ENCODE peak calls at places on chromosomes 7 and 10, in seven cellular contexts. One of them, this sample, is unnamed. For H3K9me3, the result is how much of the 10 kb centered on the place peaks cover.

GRCh38 chr10:77629775-77630565 is 7.6 kb downstream of the KCNMA1 start:
- DNase-seq in HepG2: no peak
- DNase-seq in spleen: no peak
- DNase-seq in SK-N-SH: no peak
- DNase-seq in endothelial cell of umbilical vein: no peak
- DNase-seq in suprapubic skin: no peak
- DNase-seq in CD8-positive, alpha-beta T cell: no peak
- DNase-seq in this sample: peak

GRCh38 chr10:131354380-131354779 is 42.9 kb upstream of the TCERG1L start:
- DNase-seq in HepG2: peak
- DNase-seq in spleen: no peak
- DNase-seq in SK-N-SH: no peak
- DNase-seq in endothelial cell of umbilical vein: no peak
- DNase-seq in suprapubic skin: no peak
- DNase-seq in CD8-positive, alpha-beta T cell: no peak
- DNase-seq in this sample: peak

GRCh38 chr7:85776691-85777363 is 590.0 kb upstream of the SEMA3D start:
- DNase-seq in HepG2: no peak
- DNase-seq in spleen: no peak
- DNase-seq in SK-N-SH: no peak
- DNase-seq in endothelial cell of umbilical vein: no peak
- DNase-seq in suprapubic skin: no peak
- DNase-seq in CD8-positive, alpha-beta T cell: no peak
- DNase-seq in this sample: peak

GRCh38 chr10:34713875-34714274 is 101.2 kb downstream of the PARD3 start:
- DNase-seq in HepG2: peak
- DNase-seq in spleen: no peak
- DNase-seq in SK-N-SH: no peak
- DNase-seq in endothelial cell of umbilical vein: no peak
- DNase-seq in suprapubic skin: no peak
- DNase-seq in CD8-positive, alpha-beta T cell: no peak
- DNase-seq in this sample: peak

GRCh38 chr7:131027287-131027773 is 293.3 kb upstream of the KLF14 start:
- DNase-seq in HepG2: no peak
- DNase-seq in spleen: no peak
- DNase-seq in SK-N-SH: peak
- DNase-seq in endothelial cell of umbilical vein: no peak
- DNase-seq in suprapubic skin: no peak
- DNase-seq in CD8-positive, alpha-beta T cell: no peak
- DNase-seq in this sample: peak

GRCh38 chr7:16759840-16760239 is 6.3 kb downstream of the TSPAN13 start:
- DNase-seq in HepG2: no peak
- DNase-seq in spleen: no peak
- DNase-seq in SK-N-SH: no peak
- DNase-seq in endothelial cell of umbilical vein: no peak
- DNase-seq in suprapubic skin: no peak
- DNase-seq in CD8-positive, alpha-beta T cell: no peak
- DNase-seq in this sample: no peak

GRCh38 chr7:40827217-40828085 is 692.6 kb downstream of the SUGCT start:
- DNase-seq in HepG2: no peak
- DNase-seq in spleen: no peak
- DNase-seq in SK-N-SH: no peak
- DNase-seq in endothelial cell of umbilical vein: no peak
- DNase-seq in suprapubic skin: no peak
- DNase-seq in CD8-positive, alpha-beta T cell: no peak
- DNase-seq in this sample: peak

GRCh38 chr7:107180378-107180777 is 11.6 kb downstream of the HBP1 start:
- DNase-seq in HepG2: peak
- DNase-seq in spleen: no peak
- DNase-seq in SK-N-SH: no peak
- DNase-seq in endothelial cell of umbilical vein: peak
- DNase-seq in suprapubic skin: no peak
- DNase-seq in CD8-positive, alpha-beta T cell: peak
- DNase-seq in this sample: peak

GRCh38 chr7:117129538-117129955 is 176.2 kb downstream of the ST7 start:
- DNase-seq in HepG2: no peak
- DNase-seq in spleen: no peak
- DNase-seq in SK-N-SH: no peak
- DNase-seq in endothelial cell of umbilical vein: no peak
- DNase-seq in suprapubic skin: no peak
- DNase-seq in CD8-positive, alpha-beta T cell: no peak
- DNase-seq in this sample: peak

GRCh38 chr7:27994639-27995038 is 186.0 kb downstream of the JAZF1 start:
- DNase-seq in HepG2: no peak
- DNase-seq in spleen: no peak
- DNase-seq in SK-N-SH: peak
- DNase-seq in endothelial cell of umbilical vein: peak
- DNase-seq in suprapubic skin: no peak
- DNase-seq in CD8-positive, alpha-beta T cell: no peak
- DNase-seq in this sample: peak

GRCh38 chr7:156423876-156424275 is 216.7 kb upstream of the RNF32 start:
- DNase-seq in HepG2: no peak
- DNase-seq in spleen: no peak
- DNase-seq in SK-N-SH: no peak
- DNase-seq in endothelial cell of umbilical vein: no peak
- DNase-seq in suprapubic skin: no peak
- DNase-seq in CD8-positive, alpha-beta T cell: no peak
- DNase-seq in this sample: no peak

GRCh38 chr7:66657798-66658197 is 29.1 kb downstream of the KCTD7 start:
- DNase-seq in HepG2: no peak
- DNase-seq in spleen: no peak
- DNase-seq in SK-N-SH: no peak
- DNase-seq in endothelial cell of umbilical vein: no peak
- DNase-seq in suprapubic skin: no peak
- DNase-seq in CD8-positive, alpha-beta T cell: no peak
- DNase-seq in this sample: no peak

GRCh38 chr10:27240891-27241639 is 468 bp upstream of the ACBD5 start:
- DNase-seq in HepG2: no peak
- DNase-seq in spleen: peak
- DNase-seq in SK-N-SH: peak
- DNase-seq in endothelial cell of umbilical vein: peak
- DNase-seq in suprapubic skin: no peak
- DNase-seq in CD8-positive, alpha-beta T cell: peak
- DNase-seq in this sample: peak

GRCh38 chr7:101302641-101303101 is 18.9 kb downstream of the IFT22 start:
- DNase-seq in HepG2: no peak
- DNase-seq in spleen: no peak
- DNase-seq in SK-N-SH: peak
- DNase-seq in endothelial cell of umbilical vein: no peak
- DNase-seq in suprapubic skin: no peak
- DNase-seq in CD8-positive, alpha-beta T cell: no peak
- DNase-seq in this sample: no peak

GRCh38 chr7:42170724-42171123 is 66.3 kb downstream of the GLI3 start:
- DNase-seq in HepG2: no peak
- DNase-seq in spleen: no peak
- DNase-seq in SK-N-SH: no peak
- DNase-seq in endothelial cell of umbilical vein: no peak
- DNase-seq in suprapubic skin: no peak
- DNase-seq in CD8-positive, alpha-beta T cell: no peak
- DNase-seq in this sample: peak

GRCh38 chr10:93762979-93763391 is 5.2 kb downstream of the LGI1 start:
- DNase-seq in HepG2: no peak
- DNase-seq in spleen: no peak
- DNase-seq in SK-N-SH: no peak
- DNase-seq in endothelial cell of umbilical vein: no peak
- DNase-seq in suprapubic skin: no peak
- DNase-seq in CD8-positive, alpha-beta T cell: no peak
- DNase-seq in this sample: no peak

GRCh38 chr7:13057462-13058200 is 370.2 kb downstream of the ARL4A start:
- DNase-seq in HepG2: no peak
- DNase-seq in spleen: no peak
- DNase-seq in SK-N-SH: no peak
- DNase-seq in endothelial cell of umbilical vein: peak
- DNase-seq in suprapubic skin: no peak
- DNase-seq in CD8-positive, alpha-beta T cell: no peak
- DNase-seq in this sample: no peak

GRCh38 chr10:57694956-57695605 is 572.6 kb downstream of the IPMK start:
- DNase-seq in HepG2: no peak
- DNase-seq in spleen: no peak
- DNase-seq in SK-N-SH: no peak
- DNase-seq in endothelial cell of umbilical vein: no peak
- DNase-seq in suprapubic skin: no peak
- DNase-seq in CD8-positive, alpha-beta T cell: no peak
- DNase-seq in this sample: peak

DNA sequence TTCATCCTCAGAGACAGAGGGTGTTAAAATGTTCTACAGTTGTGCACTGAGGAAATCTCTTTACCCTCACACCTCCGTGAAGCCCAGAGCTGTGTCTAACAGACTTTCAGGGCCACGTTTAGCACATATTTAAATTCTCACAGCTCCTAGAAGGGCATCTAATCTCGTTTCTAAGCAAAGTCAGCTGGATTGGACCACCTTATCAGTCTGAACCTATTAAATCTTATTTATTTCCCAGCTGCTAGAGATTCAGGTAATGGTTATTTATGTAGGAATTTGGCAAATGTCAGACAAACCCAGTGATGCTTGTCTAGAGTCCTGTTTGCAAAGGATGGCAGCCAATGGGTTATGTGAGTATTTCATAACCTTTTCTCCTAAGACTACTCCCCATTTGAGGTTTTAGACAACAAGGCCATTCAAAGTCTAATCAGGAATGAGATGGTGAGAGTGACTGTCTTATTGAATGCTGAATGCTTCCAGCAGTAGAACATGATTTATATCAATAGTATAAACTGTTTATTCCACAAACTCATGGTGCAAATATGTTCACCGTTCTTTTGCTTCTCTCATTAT is 54.8 kb upstream of the EXOC4 start:
- DNase-seq in HepG2: no peak
- DNase-seq in spleen: no peak
- DNase-seq in SK-N-SH: no peak
- DNase-seq in endothelial cell of umbilical vein: no peak
- DNase-seq in suprapubic skin: no peak
- DNase-seq in CD8-positive, alpha-beta T cell: no peak
- DNase-seq in this sample: no peak
- H3K27ac ChIP-seq in HepG2: no peak
- H3K27ac ChIP-seq in spleen: no peak
- H3K27ac ChIP-seq in SK-N-SH: no peak
- H3K27ac ChIP-seq in endothelial cell of umbilical vein: no peak
- H3K27ac ChIP-seq in suprapubic skin: no peak
- H3K27ac ChIP-seq in CD8-positive, alpha-beta T cell: no peak
- H3K27ac ChIP-seq in this sample: no peak

DNA sequence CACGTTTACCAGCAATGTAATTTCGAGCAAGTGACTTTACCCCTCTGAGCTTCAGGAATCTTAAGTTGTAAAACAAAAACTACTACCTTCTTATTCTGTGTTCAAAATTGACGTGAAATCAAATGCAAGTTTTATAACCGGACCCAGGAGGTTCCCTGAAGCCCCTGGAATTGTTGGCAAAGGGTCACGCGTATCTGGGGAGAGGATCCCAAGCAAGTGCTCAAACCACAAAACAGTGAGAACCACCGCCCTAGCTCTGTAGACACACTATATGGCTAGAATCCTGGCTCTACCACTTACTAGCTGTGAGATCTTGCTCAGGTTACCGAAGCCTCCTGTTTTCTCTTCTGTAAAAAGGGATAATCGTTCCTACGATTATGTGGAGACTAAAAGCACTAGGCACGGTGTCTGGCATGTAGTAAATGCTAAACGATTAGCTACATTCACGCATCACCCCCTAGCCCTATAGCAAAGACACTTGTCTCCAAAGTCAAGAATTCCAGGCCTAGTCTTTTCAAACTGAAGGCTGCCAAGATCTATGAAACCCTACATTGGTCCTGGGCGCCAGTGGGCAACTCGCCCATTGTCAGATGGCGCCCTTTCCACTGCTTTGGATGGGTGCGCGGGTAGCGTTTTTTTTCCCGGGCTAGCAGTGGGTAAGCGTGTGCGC is 11.8 kb upstream of the NKX2-3 start:
- DNase-seq in HepG2: no peak
- DNase-seq in spleen: no peak
- DNase-seq in SK-N-SH: no peak
- DNase-seq in endothelial cell of umbilical vein: no peak
- DNase-seq in suprapubic skin: no peak
- DNase-seq in CD8-positive, alpha-beta T cell: no peak
- DNase-seq in this sample: no peak
- H3K4me3 ChIP-seq in HepG2: peak
- H3K4me3 ChIP-seq in spleen: peak
- H3K4me3 ChIP-seq in SK-N-SH: no peak
- H3K4me3 ChIP-seq in endothelial cell of umbilical vein: no peak
- H3K4me3 ChIP-seq in suprapubic skin: no peak
- H3K4me3 ChIP-seq in CD8-positive, alpha-beta T cell: no peak
- H3K4me3 ChIP-seq in this sample: no peak

GRCh38 chr7:159030490-159031134 is 114.1 kb downstream of the VIPR2 start:
- DNase-seq in HepG2: peak
- DNase-seq in spleen: no peak
- DNase-seq in SK-N-SH: peak
- DNase-seq in endothelial cell of umbilical vein: peak
- DNase-seq in suprapubic skin: peak
- DNase-seq in CD8-positive, alpha-beta T cell: peak
- DNase-seq in this sample: peak
- H3K9me3 ChIP-seq in HepG2: under half
- H3K9me3 ChIP-seq in spleen: under half
- H3K9me3 ChIP-seq in SK-N-SH: under half
- H3K9me3 ChIP-seq in endothelial cell of umbilical vein: under half
- H3K9me3 ChIP-seq in suprapubic skin: under half
- H3K9me3 ChIP-seq in CD8-positive, alpha-beta T cell: under half
- H3K9me3 ChIP-seq in this sample: under half

DNA sequence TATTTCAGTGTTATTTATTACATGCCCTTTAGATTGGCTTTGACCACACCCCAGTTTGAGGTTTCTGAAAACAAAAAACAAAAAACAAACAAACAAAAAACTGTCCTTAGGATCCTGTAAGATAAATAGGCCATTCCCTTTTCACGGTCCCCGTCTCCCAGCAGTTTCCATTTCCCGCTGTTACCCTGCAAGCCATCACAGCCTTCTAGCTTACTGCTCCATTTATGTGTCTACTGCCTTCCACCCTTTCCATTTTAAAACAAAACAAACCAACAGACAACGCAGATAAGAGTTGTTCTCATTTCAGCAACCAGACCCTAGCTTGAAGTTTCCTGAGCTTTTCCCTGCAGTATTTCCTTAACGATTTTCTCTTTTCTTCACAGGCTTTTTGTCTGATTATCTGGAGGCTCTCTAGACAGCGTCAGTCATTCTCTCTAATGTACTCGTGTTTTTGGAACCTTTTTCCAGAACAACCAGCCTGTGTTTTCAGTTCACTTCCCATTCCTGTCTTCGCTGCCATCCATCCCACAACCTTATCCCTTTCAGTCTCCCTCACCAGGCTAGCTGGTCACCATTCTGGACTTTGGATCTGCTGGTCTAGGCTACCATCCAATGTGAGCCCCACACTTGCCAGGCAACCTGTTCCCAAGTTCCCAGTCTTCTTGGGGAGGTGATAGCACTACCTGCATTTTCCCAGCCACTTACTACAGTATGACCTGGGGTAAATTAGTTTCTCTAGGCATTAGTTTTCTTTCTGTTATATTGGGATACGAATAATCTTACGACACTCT is 317.3 kb upstream of the FZD1 start:
- DNase-seq in HepG2: no peak
- DNase-seq in spleen: no peak
- DNase-seq in SK-N-SH: no peak
- DNase-seq in endothelial cell of umbilical vein: no peak
- DNase-seq in suprapubic skin: no peak
- DNase-seq in CD8-positive, alpha-beta T cell: no peak
- DNase-seq in this sample: no peak
- H3K27ac ChIP-seq in HepG2: no peak
- H3K27ac ChIP-seq in spleen: no peak
- H3K27ac ChIP-seq in SK-N-SH: no peak
- H3K27ac ChIP-seq in endothelial cell of umbilical vein: no peak
- H3K27ac ChIP-seq in suprapubic skin: no peak
- H3K27ac ChIP-seq in CD8-positive, alpha-beta T cell: no peak
- H3K27ac ChIP-seq in this sample: no peak

This sample was measured in GM23248.